ENCODE peak calls at places on chromosomes 1 and 21, in seven cellular contexts. One of them, this sample, is unnamed.

GRCh38 chr1:86205741-86206140 is 49.2 kb upstream of the COL24A1 start:
- DNase-seq in H1: no peak
- DNase-seq in IMR-90: peak; percentile 47
- DNase-seq in A549: no peak
- DNase-seq in HCT116: no peak
- DNase-seq in HepG2: no peak
- DNase-seq in K562: no peak
- DNase-seq in this sample: no peak

GRCh38 chr1:7639435-7640131 is 131.5 kb upstream of the VAMP3 start:
- DNase-seq in H1: no peak
- DNase-seq in IMR-90: no peak
- DNase-seq in A549: no peak
- DNase-seq in HCT116: no peak
- DNase-seq in HepG2: no peak
- DNase-seq in K562: no peak
- DNase-seq in this sample: no peak

GRCh38 chr1:19384113-19384512 is 72.0 kb downstream of the SLC66A1 start:
- DNase-seq in H1: no peak
- DNase-seq in IMR-90: peak; percentile 43
- DNase-seq in A549: peak; percentile 13
- DNase-seq in HCT116: no peak
- DNase-seq in HepG2: no peak
- DNase-seq in K562: peak; percentile 59
- DNase-seq in this sample: peak; percentile 75

GRCh38 chr1:153791856-153792253 is 16.6 kb downstream of the SLC27A3 start:
- DNase-seq in H1: no peak
- DNase-seq in IMR-90: peak; percentile 72
- DNase-seq in A549: peak; percentile 20
- DNase-seq in HCT116: no peak
- DNase-seq in HepG2: no peak
- DNase-seq in K562: no peak
- DNase-seq in this sample: no peak

GRCh38 chr1:201539561-201540404 is 856 bp downstream of the NAV1 start:
- DNase-seq in H1: no peak
- DNase-seq in IMR-90: peak; percentile 84
- DNase-seq in A549: no peak
- DNase-seq in HCT116: no peak
- DNase-seq in HepG2: no peak
- DNase-seq in K562: peak; percentile 47
- DNase-seq in this sample: peak; percentile 77

GRCh38 chr1:201754353-201754752 is 74.6 kb upstream of the IPO9 start:
- DNase-seq in H1: no peak
- DNase-seq in IMR-90: peak; percentile 40
- DNase-seq in A549: no peak
- DNase-seq in HCT116: no peak
- DNase-seq in HepG2: no peak
- DNase-seq in K562: no peak
- DNase-seq in this sample: no peak

GRCh38 chr1:55021965-55022546 is 17.3 kb upstream of the PCSK9 start:
- DNase-seq in H1: peak; percentile 95
- DNase-seq in IMR-90: peak; percentile 88
- DNase-seq in A549: peak; percentile 87
- DNase-seq in HCT116: peak; percentile 93
- DNase-seq in HepG2: peak; percentile 74
- DNase-seq in K562: peak; percentile 86
- DNase-seq in this sample: peak; percentile 93

GRCh38 chr1:115977481-115978258 is 1.4 kb downstream of the SLC22A15 start:
- DNase-seq in H1: no peak
- DNase-seq in IMR-90: no peak
- DNase-seq in A549: peak; percentile 49
- DNase-seq in HCT116: peak; percentile 27
- DNase-seq in HepG2: peak; percentile 49
- DNase-seq in K562: no peak
- DNase-seq in this sample: no peak

GRCh38 chr1:165897326-165898303 is 70.2 kb downstream of the UCK2 start:
- DNase-seq in H1: no peak
- DNase-seq in IMR-90: peak; percentile 80
- DNase-seq in A549: no peak
- DNase-seq in HCT116: no peak
- DNase-seq in HepG2: no peak
- DNase-seq in K562: no peak
- DNase-seq in this sample: peak; percentile 47

GRCh38 chr21:33367309-33367973 is 35.8 kb upstream of the IFNGR2 start:
- DNase-seq in H1: no peak
- DNase-seq in IMR-90: no peak
- DNase-seq in A549: no peak
- DNase-seq in HCT116: no peak
- DNase-seq in HepG2: no peak
- DNase-seq in K562: no peak
- DNase-seq in this sample: no peak

GRCh38 chr1:155009742-155010141 is 7.1 kb downstream of the ZBTB7B start:
- DNase-seq in H1: no peak
- DNase-seq in IMR-90: no peak
- DNase-seq in A549: no peak
- DNase-seq in HCT116: no peak
- DNase-seq in HepG2: no peak
- DNase-seq in K562: no peak
- DNase-seq in this sample: no peak

GRCh38 chr1:209696673-209697072 is 8.0 kb upstream of the HSD11B1 start:
- DNase-seq in H1: no peak
- DNase-seq in IMR-90: no peak
- DNase-seq in A549: no peak
- DNase-seq in HCT116: no peak
- DNase-seq in HepG2: no peak
- DNase-seq in K562: no peak
- DNase-seq in this sample: no peak

GRCh38 chr21:32423320-32423719 is 10.8 kb downstream of the EVA1C start:
- DNase-seq in H1: no peak
- DNase-seq in IMR-90: peak; percentile 94
- DNase-seq in A549: no peak
- DNase-seq in HCT116: no peak
- DNase-seq in HepG2: no peak
- DNase-seq in K562: no peak
- DNase-seq in this sample: no peak

GRCh38 chr1:234609528-234610042 is 393 bp downstream of the IRF2BP2 start:
- DNase-seq in H1: no peak
- DNase-seq in IMR-90: no peak
- DNase-seq in A549: peak; percentile 45
- DNase-seq in HCT116: no peak
- DNase-seq in HepG2: no peak
- DNase-seq in K562: no peak
- DNase-seq in this sample: peak; percentile 76

GRCh38 chr1:151540021-151540981 is at the start of gene TUFT1:
- DNase-seq in H1: peak; percentile 81
- DNase-seq in IMR-90: peak; percentile 89
- DNase-seq in A549: peak; percentile 94
- DNase-seq in HCT116: peak; percentile 85
- DNase-seq in HepG2: peak; percentile 90
- DNase-seq in K562: peak; percentile 95
- DNase-seq in this sample: peak; percentile 94

GRCh38 chr1:110055493-110056283 is 14.8 kb downstream of the ALX3 start:
- DNase-seq in H1: no peak
- DNase-seq in IMR-90: peak; percentile 67
- DNase-seq in A549: no peak
- DNase-seq in HCT116: no peak
- DNase-seq in HepG2: no peak
- DNase-seq in K562: no peak
- DNase-seq in this sample: no peak

GRCh38 chr1:212108981-212109380 is 73.4 kb downstream of the DTL start:
- DNase-seq in H1: no peak
- DNase-seq in IMR-90: no peak
- DNase-seq in A549: no peak
- DNase-seq in HCT116: no peak
- DNase-seq in HepG2: no peak
- DNase-seq in K562: no peak
- DNase-seq in this sample: no peak

GRCh38 chr1:179095377-179095776 is 13.5 kb downstream of the TOR3A start:
- DNase-seq in H1: no peak
- DNase-seq in IMR-90: no peak
- DNase-seq in A549: no peak
- DNase-seq in HCT116: no peak
- DNase-seq in HepG2: no peak
- DNase-seq in K562: no peak
- DNase-seq in this sample: no peak

GRCh38 chr1:17207966-17208418 is 3.1 kb downstream of the PADI1 start:
- DNase-seq in H1: peak; percentile 17
- DNase-seq in IMR-90: peak; percentile 76
- DNase-seq in A549: peak; percentile 79
- DNase-seq in HCT116: peak; percentile 63
- DNase-seq in HepG2: no peak
- DNase-seq in K562: peak; percentile 24
- DNase-seq in this sample: no peak

GRCh38 chr21:39881661-39882060 is 14.4 kb downstream of the PCP4 start:
- DNase-seq in H1: no peak
- DNase-seq in IMR-90: no peak
- DNase-seq in A549: no peak
- DNase-seq in HCT116: no peak
- DNase-seq in HepG2: no peak
- DNase-seq in K562: no peak
- DNase-seq in this sample: no peak
- TF ChIP-seq RAD21 in H1: peak; percentile 52
- TF ChIP-seq RAD21 in IMR-90: no peak
- TF ChIP-seq RAD21 in A549: no peak
- TF ChIP-seq RAD21 in HCT116: no peak
- TF ChIP-seq RAD21 in HepG2: no peak
- TF ChIP-seq RAD21 in K562: no peak
- TF ChIP-seq RAD21 in this sample: no peak

GRCh38 chr1:39392851-39393573 is 98.4 kb upstream of the BMP8A start:
- DNase-seq in H1: no peak
- DNase-seq in IMR-90: no peak
- DNase-seq in A549: no peak
- DNase-seq in HCT116: no peak
- DNase-seq in HepG2: no peak
- DNase-seq in K562: no peak
- DNase-seq in this sample: no peak
- TF ChIP-seq RAD21 in H1: no peak
- TF ChIP-seq RAD21 in IMR-90: no peak
- TF ChIP-seq RAD21 in A549: no peak
- TF ChIP-seq RAD21 in HCT116: no peak
- TF ChIP-seq RAD21 in HepG2: no peak
- TF ChIP-seq RAD21 in K562: no peak
- TF ChIP-seq RAD21 in this sample: no peak

DNA sequence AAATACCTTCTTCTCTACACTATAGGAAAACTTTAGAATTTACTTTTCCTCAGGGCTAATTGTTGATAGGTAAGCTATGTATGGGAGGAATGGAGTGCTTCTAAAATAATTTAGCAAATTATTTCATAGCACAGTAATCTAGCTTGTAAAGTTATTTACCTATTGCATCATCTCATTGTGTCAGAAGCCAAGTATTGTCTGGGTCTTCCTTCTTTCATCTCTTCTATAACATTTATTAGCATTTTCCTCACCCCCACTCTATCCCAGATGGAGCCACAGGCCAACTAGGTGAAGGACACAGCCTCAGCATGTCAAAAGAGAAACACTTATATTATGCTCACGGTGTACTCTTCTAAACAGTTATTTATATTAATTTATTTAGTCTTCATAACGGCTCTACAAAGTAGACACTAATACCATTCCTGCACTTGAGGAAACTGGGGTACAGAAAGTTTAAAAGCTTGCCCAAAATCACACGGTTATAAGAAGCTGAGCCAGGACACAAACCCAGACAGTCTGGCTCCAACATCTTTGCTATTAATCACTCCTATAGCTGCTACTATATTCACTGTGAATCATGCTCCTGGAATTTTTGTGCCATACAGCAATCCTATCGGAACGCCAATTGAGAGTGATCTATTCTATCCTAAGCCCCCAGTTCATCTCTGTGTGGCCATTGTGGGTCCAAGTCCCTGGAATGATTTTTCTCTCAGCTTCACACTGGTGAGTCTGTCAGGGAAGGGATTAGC is 43.1 kb downstream of the OR10J5 start:
- DNase-seq in H1: no peak
- DNase-seq in IMR-90: no peak
- DNase-seq in A549: peak; percentile 58
- DNase-seq in HCT116: no peak
- DNase-seq in HepG2: no peak
- DNase-seq in K562: no peak
- DNase-seq in this sample: no peak
- TF ChIP-seq RAD21 in H1: no peak
- TF ChIP-seq RAD21 in IMR-90: no peak
- TF ChIP-seq RAD21 in A549: no peak
- TF ChIP-seq RAD21 in HCT116: no peak
- TF ChIP-seq RAD21 in HepG2: no peak
- TF ChIP-seq RAD21 in K562: no peak
- TF ChIP-seq RAD21 in this sample: no peak

GRCh38 chr1:207243756-207244408 is 77.6 kb upstream of the CD55 start:
- DNase-seq in H1: no peak
- DNase-seq in IMR-90: peak; percentile 59
- DNase-seq in A549: peak; percentile 14
- DNase-seq in HCT116: no peak
- DNase-seq in HepG2: no peak
- DNase-seq in K562: peak; percentile 17
- DNase-seq in this sample: no peak

GRCh38 chr1:207240325-207241095 is 81.0 kb upstream of the CD55 start:
- DNase-seq in H1: no peak
- DNase-seq in IMR-90: peak; percentile 38
- DNase-seq in A549: peak; percentile 69
- DNase-seq in HCT116: no peak
- DNase-seq in HepG2: peak; percentile 74
- DNase-seq in K562: no peak
- DNase-seq in this sample: no peak

GRCh38 chr1:207242911-207243310 is 78.6 kb upstream of the CD55 start:
- DNase-seq in H1: no peak
- DNase-seq in IMR-90: no peak
- DNase-seq in A549: no peak
- DNase-seq in HCT116: no peak
- DNase-seq in HepG2: no peak
- DNase-seq in K562: no peak
- DNase-seq in this sample: no peak

GRCh38 chr1:207239874-207240273 is 81.6 kb upstream of the CD55 start:
- DNase-seq in H1: no peak
- DNase-seq in IMR-90: no peak
- DNase-seq in A549: peak; percentile 48
- DNase-seq in HCT116: no peak
- DNase-seq in HepG2: no peak
- DNase-seq in K562: no peak
- DNase-seq in this sample: no peak

DNA sequence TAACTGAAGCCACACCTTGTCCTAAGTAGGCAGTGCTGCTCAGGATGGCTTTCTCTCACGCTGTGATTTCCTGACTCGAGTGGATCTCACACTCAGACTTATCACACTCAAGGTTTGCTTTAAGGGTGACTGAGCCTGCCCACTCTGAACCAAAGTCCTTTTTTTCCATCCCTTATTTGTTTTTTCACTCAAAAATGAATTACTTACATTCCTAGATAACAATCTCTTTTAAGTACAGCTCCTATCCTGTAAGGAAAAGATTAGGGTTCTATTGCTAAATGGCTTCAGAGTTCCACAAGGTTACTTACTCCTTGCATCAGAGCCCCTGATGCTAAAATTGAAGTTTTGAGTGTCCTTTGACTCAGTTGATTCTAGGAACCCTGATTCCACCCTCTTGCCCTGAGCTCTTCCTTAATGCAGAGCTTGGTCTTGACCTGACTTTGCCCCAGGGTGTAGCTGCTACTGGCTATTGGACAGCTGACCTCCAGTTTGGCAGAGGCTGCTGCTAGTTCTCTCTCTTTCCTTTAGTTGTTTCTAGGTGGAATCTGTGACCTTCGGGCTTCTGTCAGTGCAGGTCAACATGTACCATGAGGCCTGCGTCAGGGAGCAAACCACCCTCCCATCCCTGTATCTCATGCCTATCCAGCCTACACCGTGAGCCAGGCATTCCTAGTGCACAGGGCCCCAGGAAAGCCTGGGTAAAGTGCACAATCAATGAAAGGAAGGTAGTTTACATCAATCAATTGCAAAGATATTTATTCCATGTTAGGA is 80.1 kb upstream of the CD55 start:
- DNase-seq in H1: no peak
- DNase-seq in IMR-90: no peak
- DNase-seq in A549: peak; percentile 27
- DNase-seq in HCT116: no peak
- DNase-seq in HepG2: peak; percentile 89
- DNase-seq in K562: no peak
- DNase-seq in this sample: no peak
- TF ChIP-seq RAD21 in H1: no peak
- TF ChIP-seq RAD21 in IMR-90: no peak
- TF ChIP-seq RAD21 in A549: no peak
- TF ChIP-seq RAD21 in HCT116: no peak
- TF ChIP-seq RAD21 in HepG2: no peak
- TF ChIP-seq RAD21 in K562: peak; percentile 28
- TF ChIP-seq RAD21 in this sample: no peak

This sample was measured in SK-N-SH.